ENCODE peak calls at places on chromosomes 1 and 21, in ten cellular contexts. One of them, this sample, is unnamed.

GRCh38 chr21:45313015-45313414 is 25.3 kb upstream of the POFUT2 start:
- DNase-seq in mucosa of descending colon: peak
- DNase-seq in BE2C: peak
- DNase-seq in H54: no peak
- DNase-seq in coronary artery: no peak
- DNase-seq in NK-92 treated with Interleukin-12 subunit alpha and Interleukin-12 subunit beta, amount 100 ng/mL, for 24 hours: no peak
- DNase-seq in Calu3: no peak
- DNase-seq in SK-MEL-5: no peak
- DNase-seq in astrocyte of the cerebellum: no peak
- DNase-seq in cardiac fibroblast: no peak
- DNase-seq in this sample: no peak

GRCh38 chr1:16146888-16147614 is 8.8 kb downstream of the EPHA2 start:
- DNase-seq in mucosa of descending colon: no peak
- DNase-seq in BE2C: no peak
- DNase-seq in H54: no peak
- DNase-seq in coronary artery: no peak
- DNase-seq in NK-92 treated with Interleukin-12 subunit alpha and Interleukin-12 subunit beta, amount 100 ng/mL, for 24 hours: no peak
- DNase-seq in Calu3: no peak
- DNase-seq in SK-MEL-5: no peak
- DNase-seq in astrocyte of the cerebellum: peak
- DNase-seq in cardiac fibroblast: peak
- DNase-seq in this sample: no peak

GRCh38 chr1:228146761-228147693 is 2.7 kb upstream of the GJC2 start:
- DNase-seq in mucosa of descending colon: no peak
- DNase-seq in BE2C: peak
- DNase-seq in H54: no peak
- DNase-seq in coronary artery: no peak
- DNase-seq in NK-92 treated with Interleukin-12 subunit alpha and Interleukin-12 subunit beta, amount 100 ng/mL, for 24 hours: no peak
- DNase-seq in Calu3: no peak
- DNase-seq in SK-MEL-5: no peak
- DNase-seq in astrocyte of the cerebellum: no peak
- DNase-seq in cardiac fibroblast: no peak
- DNase-seq in this sample: no peak

GRCh38 chr1:11568687-11569086 is 85.5 kb downstream of the FBXO2 start:
- DNase-seq in mucosa of descending colon: no peak
- DNase-seq in BE2C: no peak
- DNase-seq in H54: no peak
- DNase-seq in coronary artery: no peak
- DNase-seq in NK-92 treated with Interleukin-12 subunit alpha and Interleukin-12 subunit beta, amount 100 ng/mL, for 24 hours: no peak
- DNase-seq in Calu3: no peak
- DNase-seq in SK-MEL-5: no peak
- DNase-seq in astrocyte of the cerebellum: peak
- DNase-seq in cardiac fibroblast: no peak
- DNase-seq in this sample: no peak

GRCh38 chr1:73781257-73781656 is 416.7 kb downstream of the LRRIQ3 start:
- DNase-seq in mucosa of descending colon: no peak
- DNase-seq in BE2C: no peak
- DNase-seq in H54: no peak
- DNase-seq in coronary artery: no peak
- DNase-seq in NK-92 treated with Interleukin-12 subunit alpha and Interleukin-12 subunit beta, amount 100 ng/mL, for 24 hours: no peak
- DNase-seq in Calu3: no peak
- DNase-seq in SK-MEL-5: no peak
- DNase-seq in astrocyte of the cerebellum: no peak
- DNase-seq in cardiac fibroblast: peak
- DNase-seq in this sample: peak

GRCh38 chr21:30831194-30831765 is 1.7 kb upstream of the KRTAP7-1 start:
- DNase-seq in mucosa of descending colon: no peak
- DNase-seq in BE2C: peak
- DNase-seq in H54: no peak
- DNase-seq in coronary artery: no peak
- DNase-seq in NK-92 treated with Interleukin-12 subunit alpha and Interleukin-12 subunit beta, amount 100 ng/mL, for 24 hours: peak
- DNase-seq in Calu3: no peak
- DNase-seq in SK-MEL-5: peak
- DNase-seq in astrocyte of the cerebellum: no peak
- DNase-seq in cardiac fibroblast: peak
- DNase-seq in this sample: no peak

GRCh38 chr1:41245659-41246058 is 3.6 kb upstream of the SCMH1 start:
- DNase-seq in mucosa of descending colon: no peak
- DNase-seq in BE2C: no peak
- DNase-seq in H54: no peak
- DNase-seq in coronary artery: no peak
- DNase-seq in NK-92 treated with Interleukin-12 subunit alpha and Interleukin-12 subunit beta, amount 100 ng/mL, for 24 hours: no peak
- DNase-seq in Calu3: no peak
- DNase-seq in SK-MEL-5: peak
- DNase-seq in astrocyte of the cerebellum: peak
- DNase-seq in cardiac fibroblast: peak
- DNase-seq in this sample: no peak

GRCh38 chr21:18608226-18608625 is 204.6 kb upstream of the TMPRSS15 start:
- DNase-seq in mucosa of descending colon: no peak
- DNase-seq in BE2C: no peak
- DNase-seq in H54: no peak
- DNase-seq in coronary artery: no peak
- DNase-seq in NK-92 treated with Interleukin-12 subunit alpha and Interleukin-12 subunit beta, amount 100 ng/mL, for 24 hours: no peak
- DNase-seq in Calu3: no peak
- DNase-seq in SK-MEL-5: no peak
- DNase-seq in astrocyte of the cerebellum: no peak
- DNase-seq in cardiac fibroblast: no peak
- DNase-seq in this sample: no peak

GRCh38 chr1:234848972-234849641 is 239.1 kb upstream of the IRF2BP2 start:
- DNase-seq in mucosa of descending colon: no peak
- DNase-seq in BE2C: no peak
- DNase-seq in H54: no peak
- DNase-seq in coronary artery: no peak
- DNase-seq in NK-92 treated with Interleukin-12 subunit alpha and Interleukin-12 subunit beta, amount 100 ng/mL, for 24 hours: no peak
- DNase-seq in Calu3: no peak
- DNase-seq in SK-MEL-5: no peak
- DNase-seq in astrocyte of the cerebellum: peak
- DNase-seq in cardiac fibroblast: peak
- DNase-seq in this sample: no peak

GRCh38 chr1:226276077-226276682 is 32.8 kb downstream of the LIN9 start:
- DNase-seq in mucosa of descending colon: no peak
- DNase-seq in BE2C: no peak
- DNase-seq in H54: no peak
- DNase-seq in coronary artery: no peak
- DNase-seq in NK-92 treated with Interleukin-12 subunit alpha and Interleukin-12 subunit beta, amount 100 ng/mL, for 24 hours: no peak
- DNase-seq in Calu3: no peak
- DNase-seq in SK-MEL-5: no peak
- DNase-seq in astrocyte of the cerebellum: no peak
- DNase-seq in cardiac fibroblast: no peak
- DNase-seq in this sample: no peak

GRCh38 chr1:65045022-65045786 is 78.9 kb upstream of the JAK1 start:
- DNase-seq in mucosa of descending colon: no peak
- DNase-seq in BE2C: no peak
- DNase-seq in H54: no peak
- DNase-seq in coronary artery: no peak
- DNase-seq in NK-92 treated with Interleukin-12 subunit alpha and Interleukin-12 subunit beta, amount 100 ng/mL, for 24 hours: no peak
- DNase-seq in Calu3: no peak
- DNase-seq in SK-MEL-5: no peak
- DNase-seq in astrocyte of the cerebellum: no peak
- DNase-seq in cardiac fibroblast: no peak
- DNase-seq in this sample: no peak

GRCh38 chr1:11407301-11407994 is 71.5 kb upstream of the DISP3 start:
- DNase-seq in mucosa of descending colon: no peak
- DNase-seq in BE2C: no peak
- DNase-seq in H54: no peak
- DNase-seq in coronary artery: no peak
- DNase-seq in NK-92 treated with Interleukin-12 subunit alpha and Interleukin-12 subunit beta, amount 100 ng/mL, for 24 hours: no peak
- DNase-seq in Calu3: no peak
- DNase-seq in SK-MEL-5: no peak
- DNase-seq in astrocyte of the cerebellum: no peak
- DNase-seq in cardiac fibroblast: no peak
- DNase-seq in this sample: no peak

GRCh38 chr1:8889925-8890785 is 11.7 kb upstream of the ENO1 start:
- DNase-seq in mucosa of descending colon: peak
- DNase-seq in BE2C: peak
- DNase-seq in H54: peak
- DNase-seq in coronary artery: peak
- DNase-seq in NK-92 treated with Interleukin-12 subunit alpha and Interleukin-12 subunit beta, amount 100 ng/mL, for 24 hours: no peak
- DNase-seq in Calu3: peak
- DNase-seq in SK-MEL-5: peak
- DNase-seq in astrocyte of the cerebellum: peak
- DNase-seq in cardiac fibroblast: peak
- DNase-seq in this sample: peak

GRCh38 chr21:15408089-15408488 is 321.7 kb upstream of the USP25 start:
- DNase-seq in mucosa of descending colon: no peak
- DNase-seq in BE2C: no peak
- DNase-seq in H54: no peak
- DNase-seq in coronary artery: no peak
- DNase-seq in NK-92 treated with Interleukin-12 subunit alpha and Interleukin-12 subunit beta, amount 100 ng/mL, for 24 hours: no peak
- DNase-seq in Calu3: no peak
- DNase-seq in SK-MEL-5: no peak
- DNase-seq in astrocyte of the cerebellum: no peak
- DNase-seq in cardiac fibroblast: no peak
- DNase-seq in this sample: no peak

GRCh38 chr1:160116277-160117147 is 953 bp downstream of the ATP1A2 start:
- DNase-seq in mucosa of descending colon: no peak
- DNase-seq in BE2C: no peak
- DNase-seq in H54: no peak
- DNase-seq in coronary artery: no peak
- DNase-seq in NK-92 treated with Interleukin-12 subunit alpha and Interleukin-12 subunit beta, amount 100 ng/mL, for 24 hours: no peak
- DNase-seq in Calu3: no peak
- DNase-seq in SK-MEL-5: no peak
- DNase-seq in astrocyte of the cerebellum: peak
- DNase-seq in cardiac fibroblast: peak
- DNase-seq in this sample: no peak

GRCh38 chr1:181173761-181174371 is 85.4 kb downstream of the IER5 start:
- DNase-seq in mucosa of descending colon: no peak
- DNase-seq in BE2C: no peak
- DNase-seq in H54: no peak
- DNase-seq in coronary artery: no peak
- DNase-seq in NK-92 treated with Interleukin-12 subunit alpha and Interleukin-12 subunit beta, amount 100 ng/mL, for 24 hours: no peak
- DNase-seq in Calu3: no peak
- DNase-seq in SK-MEL-5: peak
- DNase-seq in astrocyte of the cerebellum: no peak
- DNase-seq in cardiac fibroblast: no peak
- DNase-seq in this sample: peak

GRCh38 chr1:157485793-157486192 is 66.5 kb downstream of the FCRL5 start:
- DNase-seq in mucosa of descending colon: no peak
- DNase-seq in BE2C: no peak
- DNase-seq in H54: no peak
- DNase-seq in coronary artery: no peak
- DNase-seq in NK-92 treated with Interleukin-12 subunit alpha and Interleukin-12 subunit beta, amount 100 ng/mL, for 24 hours: peak
- DNase-seq in Calu3: no peak
- DNase-seq in SK-MEL-5: no peak
- DNase-seq in astrocyte of the cerebellum: no peak
- DNase-seq in cardiac fibroblast: no peak
- DNase-seq in this sample: no peak

GRCh38 chr1:230864441-230864840 is 3.9 kb downstream of the C1orf198 start:
- DNase-seq in mucosa of descending colon: no peak
- DNase-seq in BE2C: no peak
- DNase-seq in H54: no peak
- DNase-seq in coronary artery: no peak
- DNase-seq in NK-92 treated with Interleukin-12 subunit alpha and Interleukin-12 subunit beta, amount 100 ng/mL, for 24 hours: no peak
- DNase-seq in Calu3: no peak
- DNase-seq in SK-MEL-5: no peak
- DNase-seq in astrocyte of the cerebellum: no peak
- DNase-seq in cardiac fibroblast: peak
- DNase-seq in this sample: no peak

GRCh38 chr1:72648465-72648864 is 366.1 kb upstream of the NEGR1 start:
- DNase-seq in mucosa of descending colon: no peak
- DNase-seq in BE2C: no peak
- DNase-seq in H54: no peak
- DNase-seq in coronary artery: no peak
- DNase-seq in NK-92 treated with Interleukin-12 subunit alpha and Interleukin-12 subunit beta, amount 100 ng/mL, for 24 hours: no peak
- DNase-seq in Calu3: no peak
- DNase-seq in SK-MEL-5: no peak
- DNase-seq in astrocyte of the cerebellum: no peak
- DNase-seq in cardiac fibroblast: no peak
- DNase-seq in this sample: no peak

GRCh38 chr1:64031191-64031590 is 172.2 kb upstream of the UBE2U start:
- DNase-seq in mucosa of descending colon: no peak
- DNase-seq in BE2C: no peak
- DNase-seq in H54: no peak
- DNase-seq in coronary artery: no peak
- DNase-seq in NK-92 treated with Interleukin-12 subunit alpha and Interleukin-12 subunit beta, amount 100 ng/mL, for 24 hours: no peak
- DNase-seq in Calu3: no peak
- DNase-seq in SK-MEL-5: no peak
- DNase-seq in astrocyte of the cerebellum: no peak
- DNase-seq in cardiac fibroblast: peak
- DNase-seq in this sample: no peak

GRCh38 chr1:228197555-228198147 is 10.2 kb upstream of the OBSCN start:
- DNase-seq in mucosa of descending colon: no peak
- DNase-seq in BE2C: no peak
- DNase-seq in H54: no peak
- DNase-seq in coronary artery: no peak
- DNase-seq in NK-92 treated with Interleukin-12 subunit alpha and Interleukin-12 subunit beta, amount 100 ng/mL, for 24 hours: no peak
- DNase-seq in Calu3: no peak
- DNase-seq in SK-MEL-5: no peak
- DNase-seq in astrocyte of the cerebellum: no peak
- DNase-seq in cardiac fibroblast: no peak
- DNase-seq in this sample: no peak

GRCh38 chr1:65264197-65264929 is 45.0 kb upstream of the DNAJC6 start:
- DNase-seq in mucosa of descending colon: no peak
- DNase-seq in BE2C: peak
- DNase-seq in H54: peak
- DNase-seq in coronary artery: no peak
- DNase-seq in NK-92 treated with Interleukin-12 subunit alpha and Interleukin-12 subunit beta, amount 100 ng/mL, for 24 hours: no peak
- DNase-seq in Calu3: no peak
- DNase-seq in SK-MEL-5: peak
- DNase-seq in astrocyte of the cerebellum: no peak
- DNase-seq in cardiac fibroblast: peak
- DNase-seq in this sample: no peak

GRCh38 chr21:42118901-42119300 is 47.8 kb downstream of the UMODL1 start:
- DNase-seq in mucosa of descending colon: no peak
- DNase-seq in BE2C: no peak
- DNase-seq in H54: no peak
- DNase-seq in coronary artery: no peak
- DNase-seq in NK-92 treated with Interleukin-12 subunit alpha and Interleukin-12 subunit beta, amount 100 ng/mL, for 24 hours: no peak
- DNase-seq in Calu3: no peak
- DNase-seq in SK-MEL-5: no peak
- DNase-seq in astrocyte of the cerebellum: no peak
- DNase-seq in cardiac fibroblast: no peak
- DNase-seq in this sample: no peak

GRCh38 chr1:171142081-171142450 is 43.0 kb upstream of the FMO2 start:
- DNase-seq in mucosa of descending colon: no peak
- DNase-seq in BE2C: no peak
- DNase-seq in H54: no peak
- DNase-seq in coronary artery: peak
- DNase-seq in NK-92 treated with Interleukin-12 subunit alpha and Interleukin-12 subunit beta, amount 100 ng/mL, for 24 hours: no peak
- DNase-seq in Calu3: no peak
- DNase-seq in SK-MEL-5: peak
- DNase-seq in astrocyte of the cerebellum: peak
- DNase-seq in cardiac fibroblast: peak
- DNase-seq in this sample: no peak

GRCh38 chr1:100721502-100722205 is 2.1 kb downstream of the VCAM1 start:
- DNase-seq in mucosa of descending colon: no peak
- DNase-seq in BE2C: no peak
- DNase-seq in H54: no peak
- DNase-seq in coronary artery: no peak
- DNase-seq in NK-92 treated with Interleukin-12 subunit alpha and Interleukin-12 subunit beta, amount 100 ng/mL, for 24 hours: no peak
- DNase-seq in Calu3: peak
- DNase-seq in SK-MEL-5: no peak
- DNase-seq in astrocyte of the cerebellum: peak
- DNase-seq in cardiac fibroblast: peak
- DNase-seq in this sample: no peak

GRCh38 chr21:33550772-33551660 is 8.2 kb downstream of the SON start:
- DNase-seq in mucosa of descending colon: no peak
- DNase-seq in BE2C: no peak
- DNase-seq in H54: no peak
- DNase-seq in coronary artery: no peak
- DNase-seq in NK-92 treated with Interleukin-12 subunit alpha and Interleukin-12 subunit beta, amount 100 ng/mL, for 24 hours: no peak
- DNase-seq in Calu3: no peak
- DNase-seq in SK-MEL-5: no peak
- DNase-seq in astrocyte of the cerebellum: no peak
- DNase-seq in cardiac fibroblast: no peak
- DNase-seq in this sample: no peak

GRCh38 chr21:41045534-41046268 is 122.3 kb upstream of the BACE2 start:
- DNase-seq in mucosa of descending colon: no peak
- DNase-seq in BE2C: no peak
- DNase-seq in H54: no peak
- DNase-seq in coronary artery: no peak
- DNase-seq in NK-92 treated with Interleukin-12 subunit alpha and Interleukin-12 subunit beta, amount 100 ng/mL, for 24 hours: no peak
- DNase-seq in Calu3: peak
- DNase-seq in SK-MEL-5: peak
- DNase-seq in astrocyte of the cerebellum: no peak
- DNase-seq in cardiac fibroblast: no peak
- DNase-seq in this sample: no peak

GRCh38 chr1:32219022-32219421 is 3.1 kb downstream of the TMEM234 start:
- DNase-seq in mucosa of descending colon: no peak
- DNase-seq in BE2C: no peak
- DNase-seq in H54: no peak
- DNase-seq in coronary artery: no peak
- DNase-seq in NK-92 treated with Interleukin-12 subunit alpha and Interleukin-12 subunit beta, amount 100 ng/mL, for 24 hours: no peak
- DNase-seq in Calu3: no peak
- DNase-seq in SK-MEL-5: no peak
- DNase-seq in astrocyte of the cerebellum: no peak
- DNase-seq in cardiac fibroblast: no peak
- DNase-seq in this sample: no peak

This sample was measured in COLO829.